ENCODE peak calls at places on chromosomes 3 and 15, in six cellular contexts. One of them, this sample, is unnamed.

GRCh38 chr3:196688349-196688748 is 23.7 kb downstream of the CEP19 start:
- DNase-seq in amniotic stem cell: no peak
- DNase-seq in upper lobe of right lung: peak; percentile 84
- DNase-seq in D341Med: no peak
- DNase-seq in EH: peak; percentile 67
- DNase-seq in colonic mucosa: peak; percentile 22
- DNase-seq in this sample: peak; percentile 97

GRCh38 chr3:146557745-146558144 is 13.3 kb upstream of the PLSCR1 start:
- DNase-seq in amniotic stem cell: no peak
- DNase-seq in upper lobe of right lung: no peak
- DNase-seq in D341Med: no peak
- DNase-seq in EH: no peak
- DNase-seq in colonic mucosa: no peak
- DNase-seq in this sample: no peak

GRCh38 chr15:79952329-79952728 is 18.7 kb downstream of the BCL2A1 start:
- DNase-seq in amniotic stem cell: no peak
- DNase-seq in upper lobe of right lung: no peak
- DNase-seq in D341Med: no peak
- DNase-seq in EH: no peak
- DNase-seq in colonic mucosa: no peak
- DNase-seq in this sample: no peak

GRCh38 chr15:99692825-99693224 is 40.4 kb downstream of the LYSMD4 start:
- DNase-seq in amniotic stem cell: no peak
- DNase-seq in upper lobe of right lung: no peak
- DNase-seq in D341Med: no peak
- DNase-seq in EH: peak; percentile 81
- DNase-seq in colonic mucosa: no peak
- DNase-seq in this sample: no peak

GRCh38 chr15:101568304-101568703 is 78.8 kb upstream of the PCSK6 start:
- DNase-seq in amniotic stem cell: no peak
- DNase-seq in upper lobe of right lung: no peak
- DNase-seq in D341Med: no peak
- DNase-seq in EH: peak; percentile 23
- DNase-seq in colonic mucosa: peak; percentile 11
- DNase-seq in this sample: no peak

GRCh38 chr3:142501004-142501926 is 53.4 kb upstream of the XRN1 start:
- DNase-seq in amniotic stem cell: peak; percentile 33
- DNase-seq in upper lobe of right lung: no peak
- DNase-seq in D341Med: no peak
- DNase-seq in EH: peak; percentile 97
- DNase-seq in colonic mucosa: no peak
- DNase-seq in this sample: peak; percentile 71

GRCh38 chr3:167012691-167013090 is 367.4 kb downstream of the ZBBX start:
- DNase-seq in amniotic stem cell: no peak
- DNase-seq in upper lobe of right lung: no peak
- DNase-seq in D341Med: no peak
- DNase-seq in EH: no peak
- DNase-seq in colonic mucosa: no peak
- DNase-seq in this sample: no peak

GRCh38 chr15:51267714-51268105 is 70.7 kb downstream of the CYP19A1 start:
- DNase-seq in amniotic stem cell: no peak
- DNase-seq in upper lobe of right lung: no peak
- DNase-seq in D341Med: no peak
- DNase-seq in EH: no peak
- DNase-seq in colonic mucosa: no peak
- DNase-seq in this sample: no peak

GRCh38 chr3:4351164-4351855 is 48.1 kb downstream of the SETMAR start:
- DNase-seq in amniotic stem cell: no peak
- DNase-seq in upper lobe of right lung: no peak
- DNase-seq in D341Med: no peak
- DNase-seq in EH: no peak
- DNase-seq in colonic mucosa: no peak
- DNase-seq in this sample: peak; percentile 71

GRCh38 chr3:121834079-121834730 is 655 bp downstream of the IQCB1 start:
- DNase-seq in amniotic stem cell: no peak
- DNase-seq in upper lobe of right lung: no peak
- DNase-seq in D341Med: peak; percentile 43
- DNase-seq in EH: peak; percentile 13
- DNase-seq in colonic mucosa: peak; percentile 30
- DNase-seq in this sample: no peak

GRCh38 chr3:93843981-93844380 is 129.7 kb downstream of the PROS1 start:
- DNase-seq in amniotic stem cell: peak; percentile 22
- DNase-seq in upper lobe of right lung: no peak
- DNase-seq in D341Med: no peak
- DNase-seq in EH: peak; percentile 87
- DNase-seq in colonic mucosa: no peak
- DNase-seq in this sample: peak; percentile 86

GRCh38 chr3:13492976-13493866 is 13.1 kb downstream of the HDAC11 start:
- DNase-seq in amniotic stem cell: no peak
- DNase-seq in upper lobe of right lung: peak; percentile 51
- DNase-seq in D341Med: no peak
- DNase-seq in EH: no peak
- DNase-seq in colonic mucosa: no peak
- DNase-seq in this sample: no peak

GRCh38 chr15:66186049-66186825 is 67.3 kb downstream of the MEGF11 start:
- DNase-seq in amniotic stem cell: no peak
- DNase-seq in upper lobe of right lung: no peak
- DNase-seq in D341Med: no peak
- DNase-seq in EH: peak; percentile 17
- DNase-seq in colonic mucosa: no peak
- DNase-seq in this sample: peak; percentile 44

GRCh38 chr15:69478259-69478687 is 25.7 kb downstream of the RPLP1 start:
- DNase-seq in amniotic stem cell: no peak
- DNase-seq in upper lobe of right lung: peak; percentile 78
- DNase-seq in D341Med: peak; percentile 86
- DNase-seq in EH: peak; percentile 39
- DNase-seq in colonic mucosa: peak; percentile 44
- DNase-seq in this sample: peak; percentile 50

GRCh38 chr3:11391930-11392688 is 119.9 kb downstream of the ATG7 start:
- DNase-seq in amniotic stem cell: peak; percentile 4
- DNase-seq in upper lobe of right lung: no peak
- DNase-seq in D341Med: no peak
- DNase-seq in EH: peak; percentile 89
- DNase-seq in colonic mucosa: no peak
- DNase-seq in this sample: peak; percentile 71

GRCh38 chr3:15443826-15444524 is 16.6 kb downstream of the EAF1 start:
- DNase-seq in amniotic stem cell: no peak
- DNase-seq in upper lobe of right lung: no peak
- DNase-seq in D341Med: no peak
- DNase-seq in EH: peak; percentile 54
- DNase-seq in colonic mucosa: no peak
- DNase-seq in this sample: peak; percentile 85